ENCODE peak calls at places on chromosomes 1 and 21, in four cellular contexts. One of them, this sample, is unnamed.

GRCh38 chr1:153932593-153933131 is 9.9 kb upstream of the GATAD2B start:
- DNase-seq in HCT116: no peak
- DNase-seq in OCI-LY7: no peak
- DNase-seq in neural progenitor cell: no peak
- DNase-seq in this sample: no peak

GRCh38 chr1:79043506-79043905 is 37.0 kb upstream of the ADGRL4 start:
- DNase-seq in HCT116: no peak
- DNase-seq in OCI-LY7: no peak
- DNase-seq in neural progenitor cell: no peak
- DNase-seq in this sample: peak

GRCh38 chr1:153403421-153404085 is 12.7 kb upstream of the S100A8 start:
- DNase-seq in HCT116: no peak
- DNase-seq in OCI-LY7: no peak
- DNase-seq in neural progenitor cell: no peak
- DNase-seq in this sample: no peak

GRCh38 chr1:3543076-3544049 is 67.9 kb downstream of the MEGF6 start:
- DNase-seq in HCT116: no peak
- DNase-seq in OCI-LY7: no peak
- DNase-seq in neural progenitor cell: peak
- DNase-seq in this sample: no peak

GRCh38 chr1:25538165-25538860 is 5.1 kb upstream of the LDLRAP1 start:
- DNase-seq in HCT116: no peak
- DNase-seq in OCI-LY7: no peak
- DNase-seq in neural progenitor cell: no peak
- DNase-seq in this sample: no peak

GRCh38 chr1:47664356-47664755 is 226.5 kb downstream of the FOXD2 start:
- DNase-seq in HCT116: no peak
- DNase-seq in OCI-LY7: no peak
- DNase-seq in neural progenitor cell: no peak
- DNase-seq in this sample: no peak

GRCh38 chr1:205598841-205599666 is 32.8 kb downstream of the ELK4 start:
- DNase-seq in HCT116: no peak
- DNase-seq in OCI-LY7: no peak
- DNase-seq in neural progenitor cell: no peak
- DNase-seq in this sample: no peak

GRCh38 chr1:66242646-66243547 is 291.1 kb upstream of the SGIP1 start:
- DNase-seq in HCT116: peak
- DNase-seq in OCI-LY7: peak
- DNase-seq in neural progenitor cell: peak
- DNase-seq in this sample: peak

GRCh38 chr1:193402977-193403376 is 216.6 kb upstream of the B3GALT2 start:
- DNase-seq in HCT116: no peak
- DNase-seq in OCI-LY7: no peak
- DNase-seq in neural progenitor cell: no peak
- DNase-seq in this sample: no peak

GRCh38 chr21:44454747-44455523 is at the start of gene LRRC3:
- DNase-seq in HCT116: peak
- DNase-seq in OCI-LY7: peak
- DNase-seq in neural progenitor cell: peak
- DNase-seq in this sample: peak

GRCh38 chr21:19553930-19554615 is 1150.5 kb upstream of the TMPRSS15 start:
- DNase-seq in HCT116: no peak
- DNase-seq in OCI-LY7: no peak
- DNase-seq in neural progenitor cell: peak
- DNase-seq in this sample: peak
- TF ChIP-seq EZH2phosphoT487 in HCT116: no peak
- TF ChIP-seq EZH2phosphoT487 in OCI-LY7: no peak
- TF ChIP-seq EZH2phosphoT487 in neural progenitor cell: no peak
- TF ChIP-seq EZH2phosphoT487 in this sample: no peak

GRCh38 chr1:168161459-168161858 is 17.3 kb upstream of the TIPRL start:
- DNase-seq in HCT116: no peak
- DNase-seq in OCI-LY7: no peak
- DNase-seq in neural progenitor cell: no peak
- DNase-seq in this sample: no peak
- TF ChIP-seq EZH2phosphoT487 in HCT116: no peak
- TF ChIP-seq EZH2phosphoT487 in OCI-LY7: no peak
- TF ChIP-seq EZH2phosphoT487 in neural progenitor cell: no peak
- TF ChIP-seq EZH2phosphoT487 in this sample: no peak

DNA sequence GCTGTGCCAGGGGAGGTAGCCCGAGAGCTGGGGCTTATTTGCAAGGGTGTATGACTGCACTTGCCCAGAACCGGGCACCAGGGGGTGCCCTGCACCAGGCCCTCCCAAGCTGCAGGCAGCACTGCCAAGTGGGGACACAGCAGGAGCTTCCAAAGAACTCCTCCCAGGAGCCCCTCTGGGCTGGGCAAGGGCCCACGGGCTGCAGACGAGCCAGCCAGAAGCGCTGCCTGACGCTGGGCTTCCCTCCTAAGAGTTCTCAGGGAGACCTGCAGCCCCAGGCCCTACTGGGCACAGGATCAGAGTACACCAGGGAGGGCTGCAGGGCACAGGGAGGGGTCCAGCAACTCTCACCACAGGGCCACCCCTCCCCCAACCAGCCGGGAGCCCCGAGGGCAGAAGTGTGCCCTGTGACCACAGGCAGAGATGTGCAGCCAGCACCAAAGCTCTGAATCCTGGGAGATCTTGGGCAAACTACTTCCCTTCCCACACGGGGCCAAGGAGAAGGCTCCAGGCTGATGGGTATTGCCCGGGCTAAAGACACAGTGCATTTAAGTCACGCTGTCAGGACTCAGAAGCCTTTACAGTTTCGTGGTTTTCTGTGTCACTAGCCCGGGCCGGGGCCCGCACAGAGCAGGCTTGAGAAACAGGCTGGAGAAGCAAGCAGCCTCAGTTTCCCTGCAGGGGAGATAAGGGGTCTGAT is 63.4 kb downstream of the KCNAB2 start:
- DNase-seq in HCT116: peak
- DNase-seq in OCI-LY7: peak
- DNase-seq in neural progenitor cell: peak
- DNase-seq in this sample: peak
- TF ChIP-seq EZH2phosphoT487 in HCT116: no peak
- TF ChIP-seq EZH2phosphoT487 in OCI-LY7: no peak
- TF ChIP-seq EZH2phosphoT487 in neural progenitor cell: no peak
- TF ChIP-seq EZH2phosphoT487 in this sample: no peak

GRCh38 chr21:45539046-45539795 is 3.0 kb downstream of the SLC19A1 start:
- DNase-seq in HCT116: no peak
- DNase-seq in OCI-LY7: no peak
- DNase-seq in neural progenitor cell: no peak
- DNase-seq in this sample: no peak
- TF ChIP-seq EZH2phosphoT487 in HCT116: no peak
- TF ChIP-seq EZH2phosphoT487 in OCI-LY7: no peak
- TF ChIP-seq EZH2phosphoT487 in neural progenitor cell: no peak
- TF ChIP-seq EZH2phosphoT487 in this sample: no peak

GRCh38 chr1:16215882-16216753 is 3.7 kb upstream of the ARHGEF19 start:
- DNase-seq in HCT116: peak
- DNase-seq in OCI-LY7: peak
- DNase-seq in neural progenitor cell: peak
- DNase-seq in this sample: peak
- TF ChIP-seq EZH2phosphoT487 in HCT116: no peak
- TF ChIP-seq EZH2phosphoT487 in OCI-LY7: no peak
- TF ChIP-seq EZH2phosphoT487 in neural progenitor cell: no peak
- TF ChIP-seq EZH2phosphoT487 in this sample: no peak

GRCh38 chr1:27382950-27383627 is at the start of gene CD164L2:
- DNase-seq in HCT116: no peak
- DNase-seq in OCI-LY7: no peak
- DNase-seq in neural progenitor cell: peak
- DNase-seq in this sample: peak
- TF ChIP-seq EZH2phosphoT487 in HCT116: no peak
- TF ChIP-seq EZH2phosphoT487 in OCI-LY7: no peak
- TF ChIP-seq EZH2phosphoT487 in neural progenitor cell: no peak
- TF ChIP-seq EZH2phosphoT487 in this sample: no peak

This sample was measured in GM23338.